ENCODE peak calls at places on chromosomes 4 and X, in eight cellular contexts. O is HCT116; X is A549; H is GDM1; D is stimulated activated CD8-positive, alpha-beta memory T cell treated with anti-CD3 and anti-CD28 coated beads, Interleukin-15, amount 100 ng/mL, for 4 hours; R is LoVo; F is choroid plexus epithelial cell; Z is neural crest cell. C is an unnamed sample.
A peak's percentile ranks its signal among the peaks of the same experiment; 100 is the strongest.

GRCh38 chrX:44063611-44064010 is 90.4 kb upstream of the NDP start:
- DNase-seq in D (no peak), R (no peak), Z (no peak), X (no peak), H (no peak), F (no peak), O (no peak), C (no peak)

GRCh38 chr4:89162486-89162885 is 51.2 kb downstream of the TIGD2 start:
- DNase-seq in X (no peak), F (no peak), Z (no peak), D (no peak), R (no peak), O (no peak), H (no peak), C (no peak)

GRCh38 chr4:128565565-128566186 is 243.8 kb upstream of the JADE1 start:
- DNase-seq in X (no peak), F (peak; percentile 48), R (peak; percentile 42), H (peak; percentile 41), Z (peak; percentile 26), O (peak; percentile 46), D (no peak), C (peak; percentile 10)

GRCh38 chr4:177964061-177964460 is 521.8 kb upstream of the AGA start:
- DNase-seq in O (no peak), H (no peak), Z (no peak), D (no peak), X (no peak), R (no peak), F (no peak), C (no peak)

GRCh38 chrX:48945517-48946348 is 11.7 kb downstream of the OTUD5 start:
- DNase-seq in X (peak; percentile 62), F (peak; percentile 66), H (no peak), O (peak; percentile 6), Z (peak; percentile 25), D (no peak), R (peak; percentile 11), C (no peak)

GRCh38 chr4:57110635-57111546 is 706 bp upstream of the IGFBP7 start:
- DNase-seq in O (no peak), F (peak; percentile 83), H (peak; percentile 94), D (no peak), X (no peak), R (no peak), Z (peak; percentile 12), C (no peak)

GRCh38 chrX:71058116-71058515 is 10.0 kb downstream of the SNX12 start:
- DNase-seq in H (no peak), Z (no peak), O (no peak), F (no peak), D (no peak), R (no peak), X (no peak), C (no peak)

GRCh38 chr4:1305261-1305711 is 15.6 kb downstream of the MAEA start:
- DNase-seq in R (peak; percentile 45), Z (no peak), O (peak; percentile 75), D (no peak), X (no peak), H (no peak), F (no peak), C (no peak)

GRCh38 chrX:103586314-103586646 is 965 bp downstream of the TCEAL4 start:
- DNase-seq in H (no peak), O (no peak), X (no peak), Z (no peak), D (no peak), F (peak; percentile 16), R (no peak), C (no peak)

GRCh38 chr4:57639566-57640328 is 529.6 kb upstream of the IGFBP7 start:
- DNase-seq in Z (no peak), H (no peak), F (no peak), D (no peak), X (no peak), R (no peak), O (no peak), C (no peak)

GRCh38 chrX:103376118-103376978 is at the start of gene BEX3:
- DNase-seq in O (no peak), H (peak; percentile 69), Z (peak; percentile 41), D (no peak), F (peak; percentile 60), X (peak; percentile 48), R (peak; percentile 34), C (peak; percentile 16)

GRCh38 chrX:46649421-46650260 is 76.1 kb downstream of the CHST7 start:
- DNase-seq in O (no peak), F (peak; percentile 76), D (no peak), X (no peak), H (peak; percentile 55), Z (no peak), R (no peak), C (no peak)

GRCh38 chr4:39706829-39707511 is 9.0 kb downstream of the UBE2K start:
- DNase-seq in O (no peak), R (no peak), Z (no peak), X (no peak), D (no peak), F (peak; percentile 36), H (no peak), C (peak; percentile 3)

GRCh38 chr4:7831330-7831729 is 108.3 kb downstream of the AFAP1 start:
- DNase-seq in X (no peak), O (no peak), Z (no peak), H (no peak), R (no peak), D (peak; percentile 8), F (peak; percentile 94), C (no peak)

GRCh38 chrX:142250502-142250901 is 45.4 kb upstream of the MAGEC2 start:
- DNase-seq in H (no peak), F (no peak), Z (no peak), O (no peak), D (no peak), X (no peak), R (no peak), C (no peak)

C was measured in activated naive CD4-positive, alpha-beta T cell treated with anti-CD3 and anti-CD28 coated beads, Interleukin-2, amount 50 U/mL, for 72 hours.